ENCODE peak calls at places on chromosomes 11 and 22, in four cellular contexts. C, S, Z and O are unnamed samples.

GRCh38 chr22:23106906-23107367 is 34.9 kb downstream of the RSPH14 start:
- DNase-seq in Z (no peak), C (no peak), S (no peak), O (no peak)

GRCh38 chr22:47052236-47053012 is 290.0 kb downstream of the TBC1D22A start:
- DNase-seq in C (no peak), Z (no peak), S (no peak), O (no peak)

GRCh38 chr11:60762851-60763691 is 6.4 kb downstream of the MS4A15 start:
- DNase-seq in S (peak), C (no peak), Z (no peak), O (no peak)

GRCh38 chr11:67178878-67179277 is 59.8 kb downstream of the KDM2A start:
- DNase-seq in Z (no peak), C (no peak), S (no peak), O (no peak)

GRCh38 chr11:42239102-42239501 is 779.6 kb upstream of the LRRC4C start:
- DNase-seq in C (no peak), S (no peak), Z (no peak), O (no peak)

GRCh38 chr11:18721576-18722292 is 4.3 kb downstream of the IGSF22 start:
- DNase-seq in S (no peak), Z (no peak), C (peak), O (peak)

GRCh38 chr11:9565822-9566560 is 7.5 kb upstream of the WEE1 start:
- DNase-seq in Z (no peak), C (peak), S (no peak), O (peak)

GRCh38 chr11:36431429-36432092 is 78.5 kb downstream of the TRAF6 start:
- DNase-seq in C (no peak), S (no peak), Z (peak), O (no peak)

GRCh38 chr11:66904981-66905521 is 48.2 kb downstream of the LRFN4 start:
- DNase-seq in S (peak), Z (no peak), C (no peak), O (no peak)

GRCh38 chr11:60899021-60899936 is 7.1 kb downstream of the PRPF19 start:
- DNase-seq in S (peak), Z (no peak), C (no peak), O (peak)

GRCh38 chr22:47810505-47811500 is 1048.4 kb downstream of the TBC1D22A start:
- DNase-seq in Z (no peak), C (no peak), S (no peak), O (no peak)

GRCh38 chr11:4704054-4704789 is at the start of gene MMP26:
- DNase-seq in Z (no peak), S (peak), C (no peak), O (no peak)

GRCh38 chr11:134592391-134592990 is 180.4 kb upstream of the B3GAT1 start:
- DNase-seq in C (no peak), Z (no peak), S (no peak), O (no peak)

GRCh38 chr22:49789289-49790141 is 38.2 kb downstream of the BRD1 start:
- DNase-seq in S (no peak), Z (no peak), C (no peak), O (no peak)

GRCh38 chr22:19005905-19006304 is 69.8 kb upstream of the PRODH start:
- DNase-seq in S (no peak), C (no peak), Z (no peak), O (no peak)